ENCODE peak calls at places on chromosomes 7 and 10, in four cellular contexts. V is IMR-90, T is K562, W is HepG2. Z is an unnamed sample.

GRCh38 chr7:98541101-98541500 is 76.0 kb upstream of the NPTX2 start:
- DNase-seq in W (no peak), V (no peak), T (no peak), Z (no peak)

GRCh38 chr10:32922164-32922563 is 35.9 kb downstream of the ITGB1 start:
- DNase-seq in V (no peak), T (no peak), W (no peak), Z (no peak)

GRCh38 chr7:44061645-44062179 is 3.7 kb downstream of the PGAM2 start:
- DNase-seq in W (no peak), V (no peak), T (no peak), Z (no peak)

GRCh38 chr10:31897506-31897905 is 31.1 kb downstream of the ARHGAP12 start:
- DNase-seq in V (peak), T (no peak), W (no peak), Z (no peak)

GRCh38 chr7:43757073-43757720 is 1.3 kb upstream of the BLVRA start:
- DNase-seq in T (no peak), W (no peak), V (no peak), Z (no peak)

GRCh38 chr10:90856964-90857634 is 740 bp downstream of the HTR7 start:
- DNase-seq in T (no peak), W (no peak), V (no peak), Z (no peak)

GRCh38 chr10:88115968-88116367 is 252.5 kb downstream of the PTEN start:
- DNase-seq in T (no peak), V (peak), W (no peak), Z (no peak)

GRCh38 chr7:129569326-129569725 is 42.2 kb upstream of the NRF1 start:
- DNase-seq in V (no peak), W (no peak), T (no peak), Z (no peak)

GRCh38 chr7:36448781-36449379 is 59.2 kb downstream of the ANLN start:
- DNase-seq in T (no peak), W (peak), V (peak), Z (no peak)

GRCh38 chr7:74305987-74306736 is 17.0 kb downstream of the CLIP2 start:
- DNase-seq in T (no peak), V (no peak), W (no peak), Z (no peak)

GRCh38 chr7:24576171-24577052 is 3.2 kb downstream of the PALS2 start:
- DNase-seq in W (peak), T (peak), V (peak), Z (peak)

GRCh38 chr7:117637937-117638336 is 158.1 kb downstream of the CFTR start:
- DNase-seq in V (no peak), T (no peak), W (no peak), Z (no peak)

GRCh38 chr7:2876031-2876862 is 32.1 kb upstream of the GNA12 start:
- DNase-seq in V (peak), T (no peak), W (no peak), Z (no peak)

GRCh38 chr10:71719042-71719441 is 536 bp downstream of the C10orf105 start:
- DNase-seq in T (no peak), V (no peak), W (no peak), Z (no peak)

GRCh38 chr10:1040133-1040532 is 8.8 kb downstream of the IDI1 start:
- DNase-seq in T (no peak), V (no peak), W (no peak), Z (no peak)

GRCh38 chr10:92891885-92892705 is 43.8 kb downstream of the EXOC6 start:
- DNase-seq in W (peak), V (peak), T (peak), Z (no peak)

GRCh38 chr10:70474780-70475179 is 3.8 kb upstream of the PALD1 start:
- DNase-seq in V (no peak), T (no peak), W (no peak), Z (no peak)

GRCh38 chr10:70714961-70715360 is 42.7 kb downstream of the ADAMTS14 start:
- DNase-seq in W (no peak), V (no peak), T (no peak), Z (no peak)

GRCh38 chr7:57198801-57199200 is 66.6 kb upstream of the ZNF479 start:
- DNase-seq in W (no peak), T (no peak), V (no peak), Z (no peak)

DNA sequence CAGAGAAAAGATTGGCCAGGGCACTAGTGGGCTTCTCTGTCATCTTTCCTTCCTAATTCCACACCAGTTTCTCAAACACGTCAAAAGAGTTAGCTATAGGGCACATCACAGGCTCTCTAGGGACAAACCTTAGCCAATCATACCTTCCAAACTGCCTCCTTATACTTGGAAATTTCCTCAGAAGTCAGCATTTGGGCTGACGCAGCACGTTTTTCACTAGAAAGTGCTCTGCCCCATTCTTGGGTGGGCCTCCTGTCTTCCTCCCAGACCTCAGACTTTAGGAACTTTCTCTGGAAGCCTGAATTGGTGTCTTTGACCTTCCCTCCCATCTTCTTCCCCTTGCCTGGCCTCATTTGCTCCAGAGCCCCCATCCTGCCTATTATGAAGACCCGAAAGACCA is 11.1 kb downstream of the SFXN3 start:
- DNase-seq in W (no peak), V (no peak), T (no peak), Z (no peak)
- H2AFZ ChIP-seq in W (no peak), V (peak), T (peak), Z (peak)

DNA sequence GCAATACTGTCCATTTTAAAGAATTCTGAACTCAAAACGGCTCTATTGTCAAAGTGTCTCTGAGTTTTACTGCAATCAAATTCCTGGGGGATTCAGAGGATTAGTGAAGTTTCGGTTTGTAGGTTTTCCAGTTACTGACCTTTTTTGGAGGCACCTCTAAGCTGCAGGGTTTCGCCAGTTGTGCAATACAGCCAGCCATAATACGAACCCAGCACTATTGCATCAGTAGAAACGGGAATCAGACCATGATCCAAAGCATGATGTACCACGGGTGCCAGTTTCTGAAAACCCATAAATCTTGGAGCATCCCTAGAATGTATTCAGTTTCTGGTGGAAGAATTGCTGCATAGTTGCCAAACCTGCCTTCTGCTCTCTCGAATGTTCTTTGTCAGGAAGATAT is 186.0 kb upstream of the PRKCQ start:
- DNase-seq in V (peak), T (no peak), W (no peak), Z (no peak)
- TF ChIP-seq BHLHE40 in V (no peak), T (no peak), W (no peak), Z (no peak)

GRCh38 chr7:138008588-138009349 is 6.9 kb upstream of the CREB3L2 start:
- DNase-seq in W (peak), V (peak), T (peak), Z (no peak)
- H2AFZ ChIP-seq in W (peak), V (peak), T (peak), Z (peak)

GRCh38 chr10:97378933-97379921 is 21.9 kb downstream of the RRP12 start:
- DNase-seq in V (no peak), T (no peak), W (no peak), Z (no peak)
- TF ChIP-seq BHLHE40 in V (no peak), T (no peak), W (no peak), Z (no peak)

DNA sequence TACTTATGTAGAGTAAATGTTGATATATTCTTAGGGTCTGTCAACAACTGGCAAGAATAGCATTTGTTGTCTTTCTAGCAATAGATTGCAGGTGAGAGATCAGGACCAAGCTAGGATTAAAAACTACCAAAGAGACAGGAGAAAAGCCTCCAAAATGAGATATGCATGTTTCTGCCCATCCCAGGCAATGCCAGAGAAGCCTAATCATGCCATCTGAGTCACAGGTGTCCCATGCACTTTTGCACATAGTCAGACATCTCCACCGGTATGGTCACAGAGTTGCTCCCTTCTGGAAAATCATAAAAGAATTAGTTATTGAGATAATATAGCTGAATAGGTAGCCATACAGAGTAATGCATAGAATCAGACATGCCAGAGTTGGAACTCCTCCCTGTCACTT is 50.6 kb downstream of the PDK4 start:
- DNase-seq in W (no peak), V (no peak), T (no peak), Z (no peak)
- H2AFZ ChIP-seq in W (no peak), V (no peak), T (no peak), Z (no peak)

GRCh38 chr10:77629775-77630565 is 7.6 kb downstream of the KCNMA1 start:
- DNase-seq in W (no peak), V (peak), T (no peak), Z (no peak)
- TF ChIP-seq BHLHE40 in W (no peak), V (no peak), T (no peak), Z (no peak)